ENCODE peak calls at places on chromosomes 1 and 21, in seven cellular contexts. One of them, this sample, is unnamed.

GRCh38 chr1:229694053-229694693 is 68.1 kb downstream of the URB2 start:
- DNase-seq in amniotic epithelial cell: peak
- DNase-seq in right cardiac atrium: peak
- DNase-seq in activated naive CD4-positive, alpha-beta T cell treated with anti-CD3 and anti-CD28 coated beads, Interleukin-2, amount 50 U/mL, for 16 hours: no peak
- DNase-seq in lower leg skin: peak
- DNase-seq in SHP77: peak
- DNase-seq in CD8-positive, alpha-beta T cell: no peak
- DNase-seq in this sample: no peak

GRCh38 chr1:247299723-247300381 is 31.8 kb downstream of the ZNF496 start:
- DNase-seq in amniotic epithelial cell: no peak
- DNase-seq in right cardiac atrium: no peak
- DNase-seq in activated naive CD4-positive, alpha-beta T cell treated with anti-CD3 and anti-CD28 coated beads, Interleukin-2, amount 50 U/mL, for 16 hours: no peak
- DNase-seq in lower leg skin: no peak
- DNase-seq in SHP77: no peak
- DNase-seq in CD8-positive, alpha-beta T cell: no peak
- DNase-seq in this sample: no peak

GRCh38 chr1:24020032-24020431 is 39.9 kb upstream of the SRSF10 start:
- DNase-seq in amniotic epithelial cell: peak
- DNase-seq in right cardiac atrium: peak
- DNase-seq in activated naive CD4-positive, alpha-beta T cell treated with anti-CD3 and anti-CD28 coated beads, Interleukin-2, amount 50 U/mL, for 16 hours: no peak
- DNase-seq in lower leg skin: no peak
- DNase-seq in SHP77: no peak
- DNase-seq in CD8-positive, alpha-beta T cell: no peak
- DNase-seq in this sample: no peak

GRCh38 chr1:229627003-229627402 is 956 bp downstream of the URB2 start:
- DNase-seq in amniotic epithelial cell: no peak
- DNase-seq in right cardiac atrium: no peak
- DNase-seq in activated naive CD4-positive, alpha-beta T cell treated with anti-CD3 and anti-CD28 coated beads, Interleukin-2, amount 50 U/mL, for 16 hours: no peak
- DNase-seq in lower leg skin: no peak
- DNase-seq in SHP77: no peak
- DNase-seq in CD8-positive, alpha-beta T cell: no peak
- DNase-seq in this sample: no peak

GRCh38 chr1:42319871-42320484 is 15.1 kb downstream of the FOXJ3 start:
- DNase-seq in amniotic epithelial cell: no peak
- DNase-seq in right cardiac atrium: no peak
- DNase-seq in activated naive CD4-positive, alpha-beta T cell treated with anti-CD3 and anti-CD28 coated beads, Interleukin-2, amount 50 U/mL, for 16 hours: no peak
- DNase-seq in lower leg skin: no peak
- DNase-seq in SHP77: no peak
- DNase-seq in CD8-positive, alpha-beta T cell: peak
- DNase-seq in this sample: peak

GRCh38 chr1:37153701-37154100 is 119.4 kb upstream of the GRIK3 start:
- DNase-seq in amniotic epithelial cell: no peak
- DNase-seq in right cardiac atrium: no peak
- DNase-seq in activated naive CD4-positive, alpha-beta T cell treated with anti-CD3 and anti-CD28 coated beads, Interleukin-2, amount 50 U/mL, for 16 hours: no peak
- DNase-seq in lower leg skin: no peak
- DNase-seq in SHP77: no peak
- DNase-seq in CD8-positive, alpha-beta T cell: no peak
- DNase-seq in this sample: no peak

GRCh38 chr1:63916485-63917360 is 142.9 kb downstream of the ROR1 start:
- DNase-seq in amniotic epithelial cell: no peak
- DNase-seq in right cardiac atrium: no peak
- DNase-seq in activated naive CD4-positive, alpha-beta T cell treated with anti-CD3 and anti-CD28 coated beads, Interleukin-2, amount 50 U/mL, for 16 hours: no peak
- DNase-seq in lower leg skin: no peak
- DNase-seq in SHP77: no peak
- DNase-seq in CD8-positive, alpha-beta T cell: no peak
- DNase-seq in this sample: no peak

GRCh38 chr1:231180034-231180433 is 18.2 kb downstream of the TRIM67 start:
- DNase-seq in amniotic epithelial cell: no peak
- DNase-seq in right cardiac atrium: no peak
- DNase-seq in activated naive CD4-positive, alpha-beta T cell treated with anti-CD3 and anti-CD28 coated beads, Interleukin-2, amount 50 U/mL, for 16 hours: no peak
- DNase-seq in lower leg skin: no peak
- DNase-seq in SHP77: no peak
- DNase-seq in CD8-positive, alpha-beta T cell: no peak
- DNase-seq in this sample: no peak

GRCh38 chr1:11134352-11135266 is 34.9 kb upstream of the EXOSC10 start:
- DNase-seq in amniotic epithelial cell: no peak
- DNase-seq in right cardiac atrium: peak
- DNase-seq in activated naive CD4-positive, alpha-beta T cell treated with anti-CD3 and anti-CD28 coated beads, Interleukin-2, amount 50 U/mL, for 16 hours: no peak
- DNase-seq in lower leg skin: no peak
- DNase-seq in SHP77: peak
- DNase-seq in CD8-positive, alpha-beta T cell: no peak
- DNase-seq in this sample: no peak

GRCh38 chr1:52142220-52143153 is 598 bp downstream of the ZFYVE9 start:
- DNase-seq in amniotic epithelial cell: peak
- DNase-seq in right cardiac atrium: peak
- DNase-seq in activated naive CD4-positive, alpha-beta T cell treated with anti-CD3 and anti-CD28 coated beads, Interleukin-2, amount 50 U/mL, for 16 hours: no peak
- DNase-seq in lower leg skin: peak
- DNase-seq in SHP77: peak
- DNase-seq in CD8-positive, alpha-beta T cell: peak
- DNase-seq in this sample: no peak

GRCh38 chr1:227549892-227550291 is 13.5 kb upstream of the ZNF678 start:
- DNase-seq in amniotic epithelial cell: no peak
- DNase-seq in right cardiac atrium: no peak
- DNase-seq in activated naive CD4-positive, alpha-beta T cell treated with anti-CD3 and anti-CD28 coated beads, Interleukin-2, amount 50 U/mL, for 16 hours: no peak
- DNase-seq in lower leg skin: no peak
- DNase-seq in SHP77: no peak
- DNase-seq in CD8-positive, alpha-beta T cell: no peak
- DNase-seq in this sample: no peak

GRCh38 chr1:3186526-3186921 is 117.5 kb downstream of the PRDM16 start:
- DNase-seq in amniotic epithelial cell: no peak
- DNase-seq in right cardiac atrium: peak
- DNase-seq in activated naive CD4-positive, alpha-beta T cell treated with anti-CD3 and anti-CD28 coated beads, Interleukin-2, amount 50 U/mL, for 16 hours: no peak
- DNase-seq in lower leg skin: peak
- DNase-seq in SHP77: peak
- DNase-seq in CD8-positive, alpha-beta T cell: peak
- DNase-seq in this sample: no peak

GRCh38 chr1:227733751-227734545 is 1.2 kb downstream of the JMJD4 start:
- DNase-seq in amniotic epithelial cell: no peak
- DNase-seq in right cardiac atrium: peak
- DNase-seq in activated naive CD4-positive, alpha-beta T cell treated with anti-CD3 and anti-CD28 coated beads, Interleukin-2, amount 50 U/mL, for 16 hours: no peak
- DNase-seq in lower leg skin: no peak
- DNase-seq in SHP77: no peak
- DNase-seq in CD8-positive, alpha-beta T cell: no peak
- DNase-seq in this sample: no peak

GRCh38 chr1:35449334-35450008 is 107.7 kb downstream of the KIAA0319L start:
- DNase-seq in amniotic epithelial cell: peak
- DNase-seq in right cardiac atrium: no peak
- DNase-seq in activated naive CD4-positive, alpha-beta T cell treated with anti-CD3 and anti-CD28 coated beads, Interleukin-2, amount 50 U/mL, for 16 hours: no peak
- DNase-seq in lower leg skin: no peak
- DNase-seq in SHP77: no peak
- DNase-seq in CD8-positive, alpha-beta T cell: no peak
- DNase-seq in this sample: no peak

GRCh38 chr1:65265296-65266271 is 43.8 kb upstream of the DNAJC6 start:
- DNase-seq in amniotic epithelial cell: no peak
- DNase-seq in right cardiac atrium: peak
- DNase-seq in activated naive CD4-positive, alpha-beta T cell treated with anti-CD3 and anti-CD28 coated beads, Interleukin-2, amount 50 U/mL, for 16 hours: peak
- DNase-seq in lower leg skin: no peak
- DNase-seq in SHP77: peak
- DNase-seq in CD8-positive, alpha-beta T cell: peak
- DNase-seq in this sample: peak

GRCh38 chr1:229897540-229897939 is 169.5 kb upstream of the GALNT2 start:
- DNase-seq in amniotic epithelial cell: no peak
- DNase-seq in right cardiac atrium: no peak
- DNase-seq in activated naive CD4-positive, alpha-beta T cell treated with anti-CD3 and anti-CD28 coated beads, Interleukin-2, amount 50 U/mL, for 16 hours: no peak
- DNase-seq in lower leg skin: no peak
- DNase-seq in SHP77: no peak
- DNase-seq in CD8-positive, alpha-beta T cell: no peak
- DNase-seq in this sample: no peak

GRCh38 chr1:65059930-65060538 is 88.0 kb upstream of the AK4 start:
- DNase-seq in amniotic epithelial cell: peak
- DNase-seq in right cardiac atrium: no peak
- DNase-seq in activated naive CD4-positive, alpha-beta T cell treated with anti-CD3 and anti-CD28 coated beads, Interleukin-2, amount 50 U/mL, for 16 hours: no peak
- DNase-seq in lower leg skin: no peak
- DNase-seq in SHP77: no peak
- DNase-seq in CD8-positive, alpha-beta T cell: no peak
- DNase-seq in this sample: no peak

GRCh38 chr1:47894718-47895393 is 102.3 kb downstream of the TRABD2B start:
- DNase-seq in amniotic epithelial cell: peak
- DNase-seq in right cardiac atrium: no peak
- DNase-seq in activated naive CD4-positive, alpha-beta T cell treated with anti-CD3 and anti-CD28 coated beads, Interleukin-2, amount 50 U/mL, for 16 hours: no peak
- DNase-seq in lower leg skin: no peak
- DNase-seq in SHP77: no peak
- DNase-seq in CD8-positive, alpha-beta T cell: no peak
- DNase-seq in this sample: no peak

GRCh38 chr1:221781102-221781744 is 39.3 kb upstream of the DUSP10 start:
- DNase-seq in amniotic epithelial cell: no peak
- DNase-seq in right cardiac atrium: no peak
- DNase-seq in activated naive CD4-positive, alpha-beta T cell treated with anti-CD3 and anti-CD28 coated beads, Interleukin-2, amount 50 U/mL, for 16 hours: no peak
- DNase-seq in lower leg skin: no peak
- DNase-seq in SHP77: no peak
- DNase-seq in CD8-positive, alpha-beta T cell: no peak
- DNase-seq in this sample: no peak

GRCh38 chr1:22132517-22133235 is 10.2 kb downstream of the WNT4 start:
- DNase-seq in amniotic epithelial cell: peak
- DNase-seq in right cardiac atrium: peak
- DNase-seq in activated naive CD4-positive, alpha-beta T cell treated with anti-CD3 and anti-CD28 coated beads, Interleukin-2, amount 50 U/mL, for 16 hours: no peak
- DNase-seq in lower leg skin: no peak
- DNase-seq in SHP77: no peak
- DNase-seq in CD8-positive, alpha-beta T cell: no peak
- DNase-seq in this sample: no peak

GRCh38 chr1:5597171-5597864 is 394.9 kb downstream of the NPHP4 start:
- DNase-seq in amniotic epithelial cell: no peak
- DNase-seq in right cardiac atrium: no peak
- DNase-seq in activated naive CD4-positive, alpha-beta T cell treated with anti-CD3 and anti-CD28 coated beads, Interleukin-2, amount 50 U/mL, for 16 hours: no peak
- DNase-seq in lower leg skin: peak
- DNase-seq in SHP77: no peak
- DNase-seq in CD8-positive, alpha-beta T cell: no peak
- DNase-seq in this sample: no peak

GRCh38 chr1:53734650-53735211 is 4.2 kb downstream of the GLIS1 start:
- DNase-seq in amniotic epithelial cell: peak
- DNase-seq in right cardiac atrium: no peak
- DNase-seq in activated naive CD4-positive, alpha-beta T cell treated with anti-CD3 and anti-CD28 coated beads, Interleukin-2, amount 50 U/mL, for 16 hours: no peak
- DNase-seq in lower leg skin: no peak
- DNase-seq in SHP77: peak
- DNase-seq in CD8-positive, alpha-beta T cell: no peak
- DNase-seq in this sample: no peak

GRCh38 chr1:34970829-34971228 is 14.3 kb downstream of the TMEM35B start:
- DNase-seq in amniotic epithelial cell: no peak
- DNase-seq in right cardiac atrium: no peak
- DNase-seq in activated naive CD4-positive, alpha-beta T cell treated with anti-CD3 and anti-CD28 coated beads, Interleukin-2, amount 50 U/mL, for 16 hours: no peak
- DNase-seq in lower leg skin: no peak
- DNase-seq in SHP77: no peak
- DNase-seq in CD8-positive, alpha-beta T cell: no peak
- DNase-seq in this sample: no peak

GRCh38 chr1:43460988-43461693 is 7.4 kb upstream of the HYI start:
- DNase-seq in amniotic epithelial cell: peak
- DNase-seq in right cardiac atrium: no peak
- DNase-seq in activated naive CD4-positive, alpha-beta T cell treated with anti-CD3 and anti-CD28 coated beads, Interleukin-2, amount 50 U/mL, for 16 hours: no peak
- DNase-seq in lower leg skin: no peak
- DNase-seq in SHP77: no peak
- DNase-seq in CD8-positive, alpha-beta T cell: no peak
- DNase-seq in this sample: no peak

GRCh38 chr1:240965581-240966091 is 353.7 kb upstream of the GREM2 start:
- DNase-seq in amniotic epithelial cell: peak
- DNase-seq in right cardiac atrium: no peak
- DNase-seq in activated naive CD4-positive, alpha-beta T cell treated with anti-CD3 and anti-CD28 coated beads, Interleukin-2, amount 50 U/mL, for 16 hours: no peak
- DNase-seq in lower leg skin: no peak
- DNase-seq in SHP77: peak
- DNase-seq in CD8-positive, alpha-beta T cell: no peak
- DNase-seq in this sample: no peak

GRCh38 chr1:38064232-38064903 is 17.8 kb upstream of the POU3F1 start:
- DNase-seq in amniotic epithelial cell: peak
- DNase-seq in right cardiac atrium: no peak
- DNase-seq in activated naive CD4-positive, alpha-beta T cell treated with anti-CD3 and anti-CD28 coated beads, Interleukin-2, amount 50 U/mL, for 16 hours: no peak
- DNase-seq in lower leg skin: no peak
- DNase-seq in SHP77: no peak
- DNase-seq in CD8-positive, alpha-beta T cell: no peak
- DNase-seq in this sample: no peak

GRCh38 chr1:77556045-77556444 is 126.4 kb downstream of the ZZZ3 start:
- DNase-seq in amniotic epithelial cell: no peak
- DNase-seq in right cardiac atrium: no peak
- DNase-seq in activated naive CD4-positive, alpha-beta T cell treated with anti-CD3 and anti-CD28 coated beads, Interleukin-2, amount 50 U/mL, for 16 hours: no peak
- DNase-seq in lower leg skin: no peak
- DNase-seq in SHP77: no peak
- DNase-seq in CD8-positive, alpha-beta T cell: no peak
- DNase-seq in this sample: no peak

GRCh38 chr21:40331182-40331581 is 463.9 kb downstream of the PCP4 start:
- DNase-seq in amniotic epithelial cell: no peak
- DNase-seq in right cardiac atrium: no peak
- DNase-seq in activated naive CD4-positive, alpha-beta T cell treated with anti-CD3 and anti-CD28 coated beads, Interleukin-2, amount 50 U/mL, for 16 hours: no peak
- DNase-seq in lower leg skin: no peak
- DNase-seq in SHP77: no peak
- DNase-seq in CD8-positive, alpha-beta T cell: no peak
- DNase-seq in this sample: no peak

GRCh38 chr1:221816899-221817298 is 75.0 kb upstream of the DUSP10 start:
- DNase-seq in amniotic epithelial cell: peak
- DNase-seq in right cardiac atrium: no peak
- DNase-seq in activated naive CD4-positive, alpha-beta T cell treated with anti-CD3 and anti-CD28 coated beads, Interleukin-2, amount 50 U/mL, for 16 hours: no peak
- DNase-seq in lower leg skin: no peak
- DNase-seq in SHP77: no peak
- DNase-seq in CD8-positive, alpha-beta T cell: no peak
- DNase-seq in this sample: no peak

GRCh38 chr1:10573446-10573845 is 98.7 kb downstream of the PEX14 start:
- DNase-seq in amniotic epithelial cell: no peak
- DNase-seq in right cardiac atrium: no peak
- DNase-seq in activated naive CD4-positive, alpha-beta T cell treated with anti-CD3 and anti-CD28 coated beads, Interleukin-2, amount 50 U/mL, for 16 hours: no peak
- DNase-seq in lower leg skin: no peak
- DNase-seq in SHP77: no peak
- DNase-seq in CD8-positive, alpha-beta T cell: no peak
- DNase-seq in this sample: no peak

GRCh38 chr1:16324456-16324890 is 27.8 kb downstream of the FBXO42 start:
- DNase-seq in amniotic epithelial cell: peak
- DNase-seq in right cardiac atrium: peak
- DNase-seq in activated naive CD4-positive, alpha-beta T cell treated with anti-CD3 and anti-CD28 coated beads, Interleukin-2, amount 50 U/mL, for 16 hours: no peak
- DNase-seq in lower leg skin: peak
- DNase-seq in SHP77: no peak
- DNase-seq in CD8-positive, alpha-beta T cell: no peak
- DNase-seq in this sample: no peak

GRCh38 chr1:55604194-55604593 is 389.0 kb upstream of the USP24 start:
- DNase-seq in amniotic epithelial cell: no peak
- DNase-seq in right cardiac atrium: peak
- DNase-seq in activated naive CD4-positive, alpha-beta T cell treated with anti-CD3 and anti-CD28 coated beads, Interleukin-2, amount 50 U/mL, for 16 hours: no peak
- DNase-seq in lower leg skin: no peak
- DNase-seq in SHP77: no peak
- DNase-seq in CD8-positive, alpha-beta T cell: no peak
- DNase-seq in this sample: no peak

GRCh38 chr1:170729608-170730378 is 65.9 kb downstream of the PRRX1 start:
- DNase-seq in amniotic epithelial cell: peak
- DNase-seq in right cardiac atrium: peak
- DNase-seq in activated naive CD4-positive, alpha-beta T cell treated with anti-CD3 and anti-CD28 coated beads, Interleukin-2, amount 50 U/mL, for 16 hours: no peak
- DNase-seq in lower leg skin: no peak
- DNase-seq in SHP77: no peak
- DNase-seq in CD8-positive, alpha-beta T cell: no peak
- DNase-seq in this sample: no peak

This sample was measured in T-cell.